ENCODE peak calls at places on chromosomes 4 and X, in seven cellular contexts. T is SK-N-SH, S is K562, F is HepG2, R is HCT116, Y is GM12878, B is H1. Z is an unnamed sample.

GRCh38 chrX:10098235-10098819 is 58.4 kb upstream of the CLCN4 start:
- DNase-seq in T (no peak), S (no peak), F (no peak), R (no peak), Y (peak; percentile 51), B (no peak), Z (no peak)

GRCh38 chr4:3343358-3343757 is 50.5 kb downstream of the RGS12 start:
- DNase-seq in T (no peak), S (no peak), F (no peak), R (no peak), Y (no peak), B (no peak), Z (no peak)

GRCh38 chr4:111666826-111667360 is 478.4 kb upstream of the FAM241A start:
- DNase-seq in T (no peak), S (no peak), F (no peak), R (no peak), Y (no peak), B (no peak), Z (no peak)

GRCh38 chr4:179989975-179990374 is 2253.2 kb upstream of the TENM3 start:
- DNase-seq in T (no peak), S (no peak), F (no peak), R (no peak), Y (peak; percentile 85), B (no peak), Z (no peak)

GRCh38 chr4:55078987-55079386 is 46.4 kb downstream of the KDR start:
- DNase-seq in T (no peak), S (no peak), F (no peak), R (no peak), Y (no peak), B (no peak), Z (no peak)

GRCh38 chrX:31516492-31516891 is 444.7 kb upstream of the FTHL17 start:
- DNase-seq in T (no peak), S (no peak), F (no peak), R (no peak), Y (no peak), B (no peak), Z (no peak)

GRCh38 chrX:74119016-74119910 is 184.7 kb upstream of the ZCCHC13 start:
- DNase-seq in T (no peak), S (no peak), F (no peak), R (peak; percentile 24), Y (no peak), B (no peak), Z (no peak)

GRCh38 chr4:103645991-103646390 is 73.8 kb downstream of the TACR3 start:
- DNase-seq in T (no peak), S (no peak), F (no peak), R (no peak), Y (no peak), B (no peak), Z (no peak)

GRCh38 chr4:185265942-185266341 is 56.5 kb downstream of the SNX25 start:
- DNase-seq in T (no peak), S (no peak), F (no peak), R (no peak), Y (peak; percentile 35), B (no peak), Z (no peak)

GRCh38 chr4:163701915-163702314 is 207.4 kb downstream of the TMA16 start:
- DNase-seq in T (no peak), S (no peak), F (no peak), R (no peak), Y (peak; percentile 49), B (no peak), Z (peak; percentile 2)

GRCh38 chr4:123418486-123418931 is 21.9 kb downstream of the SPRY1 start:
- DNase-seq in T (no peak), S (no peak), F (peak; percentile 97), R (no peak), Y (no peak), B (no peak), Z (peak; percentile 59)

GRCh38 chrX:109926743-109927662 is 75.9 kb upstream of the TMEM164 start:
- DNase-seq in T (no peak), S (no peak), F (no peak), R (no peak), Y (no peak), B (no peak), Z (no peak)

GRCh38 chr4:40046311-40046980 is 10.2 kb upstream of the N4BP2 start:
- DNase-seq in T (no peak), S (no peak), F (peak; percentile 93), R (no peak), Y (no peak), B (no peak), Z (peak; percentile 18)

GRCh38 chr4:27024807-27025206 is 164.2 kb downstream of the STIM2 start:
- DNase-seq in T (no peak), S (no peak), F (no peak), R (no peak), Y (no peak), B (no peak), Z (no peak)

GRCh38 chrX:68808686-68809357 is 20.0 kb upstream of the EFNB1 start:
- DNase-seq in T (peak; percentile 17), S (no peak), F (no peak), R (peak; percentile 8), Y (no peak), B (no peak), Z (no peak)

GRCh38 chr4:8281519-8282133 is 12.1 kb downstream of the HTRA3 start:
- DNase-seq in T (no peak), S (no peak), F (no peak), R (no peak), Y (no peak), B (no peak), Z (no peak)

GRCh38 chrX:14039344-14039743 is 9.7 kb upstream of the GEMIN8 start:
- DNase-seq in T (peak; percentile 49), S (peak; percentile 54), F (peak; percentile 28), R (no peak), Y (no peak), B (no peak), Z (peak; percentile 73)

GRCh38 chr4:68360570-68360969 is 10.7 kb upstream of the YTHDC1 start:
- DNase-seq in T (no peak), S (no peak), F (no peak), R (no peak), Y (no peak), B (no peak), Z (no peak)

GRCh38 chr4:110108470-110108869 is 89.9 kb downstream of the ELOVL6 start:
- DNase-seq in T (no peak), S (no peak), F (no peak), R (no peak), Y (peak; percentile 65), B (no peak), Z (no peak)

GRCh38 chr4:179097741-179098140 is 1655.5 kb upstream of the AGA start:
- DNase-seq in T (no peak), S (peak; percentile 6), F (no peak), R (no peak), Y (no peak), B (peak; percentile 62), Z (peak; percentile 70)

GRCh38 chrX:31279359-31279758 is 207.5 kb upstream of the FTHL17 start:
- DNase-seq in T (no peak), S (no peak), F (peak; percentile 18), R (no peak), Y (no peak), B (no peak), Z (peak; percentile 44)

GRCh38 chr4:79173186-79173585 is 152.7 kb downstream of the NAA11 start:
- DNase-seq in T (no peak), S (no peak), F (no peak), R (no peak), Y (no peak), B (no peak), Z (no peak)

GRCh38 chr4:79177388-79177787 is 148.5 kb downstream of the NAA11 start:
- DNase-seq in T (no peak), S (no peak), F (no peak), R (no peak), Y (no peak), B (no peak), Z (no peak)

GRCh38 chr4:79178770-79179169 is 147.1 kb downstream of the NAA11 start:
- DNase-seq in T (no peak), S (no peak), F (no peak), R (no peak), Y (no peak), B (no peak), Z (no peak)

GRCh38 chr4:79176351-79176750 is 149.5 kb downstream of the NAA11 start:
- DNase-seq in T (no peak), S (no peak), F (no peak), R (no peak), Y (no peak), B (no peak), Z (no peak)

GRCh38 chr4:79174855-79175254 is 151.0 kb downstream of the NAA11 start:
- DNase-seq in T (no peak), S (no peak), F (no peak), R (no peak), Y (no peak), B (no peak), Z (no peak)
- TF ChIP-seq JUND in T (no peak), S (no peak), F (no peak), R (no peak), Y (no peak), B (no peak), Z (no peak)

GRCh38 chr4:120446051-120446567 is 379.5 kb upstream of the MAD2L1 start:
- DNase-seq in T (no peak), S (no peak), F (no peak), R (no peak), Y (no peak), B (no peak), Z (no peak)

GRCh38 chr4:120440730-120441129 is 374.1 kb upstream of the MAD2L1 start:
- DNase-seq in T (no peak), S (no peak), F (no peak), R (no peak), Y (no peak), B (no peak), Z (no peak)

GRCh38 chr4:120443111-120443510 is 376.5 kb upstream of the MAD2L1 start:
- DNase-seq in T (no peak), S (no peak), F (no peak), R (no peak), Y (no peak), B (no peak), Z (no peak)
- TF ChIP-seq JUND in T (no peak), S (no peak), F (no peak), R (no peak), Y (no peak), B (no peak), Z (no peak)

DNA sequence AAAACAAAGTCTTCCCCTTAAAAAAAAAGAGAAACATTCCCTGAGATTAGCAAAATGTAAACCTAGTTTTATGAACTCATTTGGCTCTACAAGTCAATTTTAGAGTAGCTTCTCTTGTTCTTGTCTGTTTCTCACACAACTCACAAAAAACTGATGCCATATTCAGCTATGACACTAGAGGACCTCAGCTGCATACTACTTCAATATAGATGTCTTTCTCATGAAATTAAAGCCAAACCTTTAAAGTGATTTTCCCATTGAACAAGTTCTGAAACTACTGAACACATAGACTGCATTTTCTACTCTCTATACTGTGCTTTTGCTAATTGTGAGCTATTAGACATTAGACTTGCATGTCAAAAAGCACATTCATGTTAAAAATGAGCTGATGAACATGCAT is 49.8 kb downstream of the TBCK start:
- DNase-seq in T (peak; percentile 13), S (peak; percentile 10), F (peak; percentile 73), R (peak; percentile 34), Y (peak; percentile 7), B (no peak), Z (peak; percentile 6)
- TF ChIP-seq JUND in T (no peak), S (no peak), F (no peak), R (no peak), Y (no peak), B (no peak), Z (no peak)

DNA sequence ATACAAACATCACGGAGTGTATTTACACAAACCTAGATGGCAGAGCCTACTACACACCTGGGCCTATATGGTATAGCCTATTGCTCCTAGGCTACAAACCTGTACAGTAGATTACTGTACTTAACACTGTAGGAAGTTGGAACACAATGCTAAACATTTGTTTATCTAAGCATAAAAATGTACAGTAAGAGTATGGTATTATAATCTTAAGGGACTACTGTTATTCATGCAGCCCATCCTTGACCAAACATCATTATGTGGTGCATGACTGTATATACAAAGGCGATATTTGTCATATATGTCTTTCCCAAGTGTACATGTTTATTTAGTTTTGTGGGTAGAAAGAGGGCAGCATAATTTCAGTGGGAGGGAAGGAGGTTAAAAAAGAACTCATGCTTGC is 177.7 kb upstream of the FSTL5 start:
- DNase-seq in T (no peak), S (no peak), F (no peak), R (no peak), Y (no peak), B (no peak), Z (no peak)
- TF ChIP-seq JUND in T (no peak), S (no peak), F (no peak), R (no peak), Y (no peak), B (no peak), Z (no peak)